ENCODE peak calls at places on chromosomes 6 and 20, in nine cellular contexts. Q is stimulated activated CD8-positive, alpha-beta memory T cell treated with anti-CD3 and anti-CD28 coated beads, Interleukin-2, amount 100 ng/mL, for 1 hour; U is T1000; J is DMS153; F is substantia nigra; L is K562; S is LHCN-M2; Z is brain microvascular endothelial cell; N is non-pigmented ciliary epithelial cell. I is an unnamed sample.
A peak's percentile ranks its signal among the peaks of the same experiment; 100 is the strongest.

GRCh38 chr6:26520088-26520839 is 17.9 kb upstream of the HMGN4 start:
- DNase-seq in F (peak; percentile 52), S (peak; percentile 58), U (no peak), J (no peak), Z (no peak), N (no peak), L (no peak), Q (no peak), I (no peak)

GRCh38 chr6:3439961-3440360 is 16.9 kb downstream of the SLC22A23 start:
- DNase-seq in Q (no peak), U (no peak), J (no peak), Z (no peak), L (no peak), F (no peak), S (no peak), N (no peak), I (no peak)

GRCh38 chr6:115891111-115891669 is 169.5 kb downstream of the FRK start:
- DNase-seq in N (peak; percentile 22), Q (no peak), U (no peak), J (no peak), Z (peak; percentile 83), F (no peak), S (peak; percentile 87), L (no peak), I (no peak)

GRCh38 chr20:46375771-46376170 is 30.6 kb downstream of the ELMO2 start:
- DNase-seq in U (no peak), S (no peak), Q (no peak), L (no peak), Z (no peak), J (no peak), N (no peak), F (no peak), I (no peak)

GRCh38 chr6:152573762-152574161 is 63.4 kb downstream of the SYNE1 start:
- DNase-seq in F (no peak), Z (no peak), L (no peak), U (no peak), N (no peak), J (no peak), S (peak; percentile 47), Q (no peak), I (no peak)

GRCh38 chr6:34280216-34280615 is 31.4 kb upstream of the SMIM29 start:
- DNase-seq in Z (no peak), L (no peak), S (no peak), F (no peak), J (no peak), U (no peak), Q (no peak), N (no peak), I (no peak)

GRCh38 chr20:36213362-36213761 is 22.9 kb upstream of the AAR2 start:
- DNase-seq in Z (no peak), F (no peak), J (no peak), Q (no peak), S (no peak), N (no peak), U (no peak), L (no peak), I (no peak)

GRCh38 chr20:7930386-7930785 is 9.9 kb downstream of the HAO1 start:
- DNase-seq in J (no peak), N (no peak), L (no peak), Q (no peak), U (no peak), F (no peak), Z (no peak), S (no peak), I (no peak)

GRCh38 chr20:23161244-23161875 is 75.2 kb upstream of the CD93 start:
- DNase-seq in U (no peak), Q (no peak), J (no peak), Z (peak; percentile 37), L (no peak), S (no peak), N (no peak), F (no peak), I (no peak)

GRCh38 chr6:45613678-45614077 is 235.9 kb upstream of the SUPT3H start:
- DNase-seq in Q (no peak), S (no peak), L (no peak), N (no peak), F (no peak), J (no peak), U (no peak), Z (peak; percentile 84), I (no peak)

GRCh38 chr6:44925100-44925739 is 402.9 kb upstream of the RUNX2 start:
- DNase-seq in L (peak; percentile 27), S (peak; percentile 41), N (no peak), Z (peak; percentile 68), F (no peak), Q (no peak), J (peak; percentile 83), U (no peak), I (no peak)

GRCh38 chr20:8721098-8721497 is 347.8 kb upstream of the PLCB4 start:
- DNase-seq in L (no peak), S (peak; percentile 39), Z (peak; percentile 50), Q (no peak), N (peak; percentile 15), J (peak; percentile 42), U (no peak), F (no peak), I (peak; percentile 4)

GRCh38 chr20:9581509-9581908 is 67.1 kb downstream of the LAMP5 start:
- DNase-seq in F (no peak), J (peak; percentile 37), Q (no peak), S (no peak), L (no peak), Z (no peak), U (no peak), N (no peak), I (no peak)

GRCh38 chr6:137473651-137474050 is 20.5 kb downstream of the OLIG3 start:
- DNase-seq in S (no peak), J (no peak), L (no peak), F (no peak), Q (no peak), Z (no peak), U (no peak), N (no peak), I (no peak)

GRCh38 chr20:50284811-50285375 is 94.3 kb downstream of the CEBPB start:
- DNase-seq in J (no peak), S (no peak), L (no peak), Q (no peak), N (no peak), Z (no peak), U (no peak), F (no peak), I (no peak)

GRCh38 chr20:53869466-53870258 is 200.7 kb downstream of the BCAS1 start:
- DNase-seq in Z (peak; percentile 71), Q (no peak), S (peak; percentile 78), J (peak; percentile 86), L (peak; percentile 55), N (peak; percentile 55), U (peak; percentile 36), F (no peak), I (no peak)

GRCh38 chr6:142726616-142727015 is 218.4 kb downstream of the HIVEP2 start:
- DNase-seq in F (no peak), Z (peak; percentile 28), U (no peak), Q (no peak), S (no peak), L (no peak), N (no peak), J (no peak), I (no peak)

GRCh38 chr20:52578559-52578958 is 387.0 kb upstream of the ZFP64 start:
- DNase-seq in Z (no peak), U (no peak), N (no peak), J (no peak), S (no peak), Q (no peak), L (no peak), F (no peak), I (no peak)

GRCh38 chr20:59858425-59858824 is 75.0 kb downstream of the SYCP2 start:
- DNase-seq in U (no peak), Z (no peak), Q (no peak), S (no peak), N (no peak), J (no peak), L (no peak), F (no peak), I (no peak)

I was measured in occipital lobe.